ENCODE peak calls at places on chromosomes 3 and 15, in ten cellular contexts. M is CD4-positive, alpha-beta T cell; A is bronchial epithelial cell; E is lower lobe of right lung; X is cardiac fibroblast; B is AG10803; R is brain microvascular endothelial cell; Y is pancreas; S is esophagus squamous epithelium; P is HFFc6. J is an unnamed sample.

GRCh38 chr3:62101488-62101887 is 271.9 kb downstream of the FEZF2 start:
- DNase-seq in M (no peak), A (no peak), E (no peak), X (no peak), B (peak), R (no peak), Y (no peak), S (no peak), P (no peak), J (peak)

GRCh38 chr3:155202626-155203025 is 90.9 kb downstream of the STRIT1 start:
- DNase-seq in M (no peak), A (no peak), E (no peak), X (peak), B (peak), R (no peak), Y (no peak), S (no peak), P (peak), J (peak)

GRCh38 chr15:83206387-83206970 is 1.1 kb downstream of the HDGFL3 start:
- DNase-seq in M (no peak), A (no peak), E (no peak), X (peak), B (no peak), R (no peak), Y (no peak), S (no peak), P (no peak), J (peak)

GRCh38 chr3:31958721-31959152 is 22.3 kb downstream of the OSBPL10 start:
- DNase-seq in M (no peak), A (no peak), E (no peak), X (no peak), B (no peak), R (no peak), Y (no peak), S (no peak), P (no peak), J (no peak)

GRCh38 chr3:3998140-3998977 is 199.1 kb downstream of the LRRN1 start:
- DNase-seq in M (no peak), A (peak), E (no peak), X (peak), B (no peak), R (peak), Y (peak), S (no peak), P (no peak), J (peak)

GRCh38 chr3:189908646-189909045 is 212.1 kb downstream of the P3H2 start:
- DNase-seq in M (no peak), A (peak), E (no peak), X (peak), B (peak), R (peak), Y (no peak), S (no peak), P (peak), J (peak)

GRCh38 chr3:55292360-55292759 is 194.7 kb downstream of the WNT5A start:
- DNase-seq in M (no peak), A (no peak), E (no peak), X (no peak), B (no peak), R (no peak), Y (no peak), S (no peak), P (no peak), J (no peak)

GRCh38 chr3:117665311-117665710 is 955.7 kb downstream of the TUSC7 start:
- DNase-seq in M (no peak), A (no peak), E (peak), X (no peak), B (no peak), R (no peak), Y (peak), S (no peak), P (no peak), J (no peak)

GRCh38 chr15:29268706-29269484 is 727 bp downstream of the NSMCE3 start:
- DNase-seq in M (peak), A (peak), E (peak), X (peak), B (peak), R (peak), Y (peak), S (no peak), P (no peak), J (peak)

GRCh38 chr3:123984957-123985356 is 7.0 kb downstream of the ROPN1 start:
- DNase-seq in M (no peak), A (no peak), E (no peak), X (no peak), B (no peak), R (no peak), Y (no peak), S (no peak), P (no peak), J (no peak)

GRCh38 chr3:168134931-168135330 is 39.2 kb upstream of the GOLIM4 start:
- DNase-seq in M (no peak), A (peak), E (no peak), X (peak), B (no peak), R (no peak), Y (no peak), S (no peak), P (no peak), J (no peak)

GRCh38 chr15:68631621-68632051 is 52.8 kb downstream of the CORO2B start:
- DNase-seq in M (no peak), A (no peak), E (no peak), X (no peak), B (no peak), R (no peak), Y (no peak), S (no peak), P (no peak), J (no peak)

GRCh38 chr3:164179110-164179774 is 899.1 kb downstream of the SI start:
- DNase-seq in M (no peak), A (no peak), E (no peak), X (no peak), B (no peak), R (no peak), Y (no peak), S (no peak), P (no peak), J (no peak)

GRCh38 chr3:174060431-174060830 is 662.9 kb downstream of the NLGN1 start:
- DNase-seq in M (no peak), A (no peak), E (no peak), X (no peak), B (no peak), R (no peak), Y (no peak), S (no peak), P (no peak), J (no peak)

GRCh38 chr3:160948273-160948672 is 156.9 kb downstream of the B3GALNT1 start:
- DNase-seq in M (no peak), A (no peak), E (no peak), X (no peak), B (no peak), R (no peak), Y (peak), S (no peak), P (no peak), J (no peak)

GRCh38 chr3:105564546-105565288 is 198.0 kb downstream of the ALCAM start:
- DNase-seq in M (no peak), A (no peak), E (no peak), X (no peak), B (no peak), R (no peak), Y (no peak), S (no peak), P (no peak), J (no peak)

GRCh38 chr3:182726258-182727142 is 66.8 kb upstream of the ATP11B start:
- DNase-seq in M (no peak), A (no peak), E (no peak), X (no peak), B (no peak), R (no peak), Y (no peak), S (no peak), P (no peak), J (no peak)

GRCh38 chr15:98018761-98019351 is 58.4 kb downstream of the ARRDC4 start:
- DNase-seq in M (no peak), A (no peak), E (no peak), X (no peak), B (no peak), R (no peak), Y (no peak), S (no peak), P (no peak), J (no peak)

GRCh38 chr3:127070776-127071175 is 87.9 kb downstream of the PLXNA1 start:
- DNase-seq in M (no peak), A (no peak), E (peak), X (no peak), B (no peak), R (no peak), Y (no peak), S (no peak), P (no peak), J (no peak)

GRCh38 chr15:87228460-87228859 is 1028.1 kb downstream of the NTRK3 start:
- DNase-seq in M (no peak), A (no peak), E (no peak), X (no peak), B (no peak), R (no peak), Y (no peak), S (no peak), P (peak), J (no peak)

GRCh38 chr3:12155833-12156232 is 2.9 kb downstream of the TIMP4 start:
- DNase-seq in M (no peak), A (peak), E (no peak), X (peak), B (peak), R (peak), Y (no peak), S (no peak), P (peak), J (peak)

GRCh38 chr3:114794894-114795630 is 352.0 kb downstream of the ZBTB20 start:
- DNase-seq in M (no peak), A (no peak), E (no peak), X (no peak), B (no peak), R (no peak), Y (no peak), S (no peak), P (no peak), J (no peak)

GRCh38 chr3:35718921-35719320 is 79.6 kb downstream of the ARPP21 start:
- DNase-seq in M (no peak), A (no peak), E (no peak), X (no peak), B (no peak), R (no peak), Y (no peak), S (no peak), P (no peak), J (no peak)

GRCh38 chr15:45347033-45347432 is 31.3 kb downstream of the GATM start:
- DNase-seq in M (no peak), A (peak), E (no peak), X (no peak), B (no peak), R (no peak), Y (no peak), S (no peak), P (no peak), J (no peak)

GRCh38 chr3:183370391-183370790 is 58.0 kb downstream of the MCF2L2 start:
- DNase-seq in M (no peak), A (no peak), E (no peak), X (peak), B (peak), R (no peak), Y (no peak), S (no peak), P (no peak), J (peak)

GRCh38 chr3:142648950-142649349 is 52.8 kb downstream of the PLS1 start:
- DNase-seq in M (no peak), A (no peak), E (no peak), X (no peak), B (no peak), R (no peak), Y (no peak), S (no peak), P (no peak), J (no peak)

GRCh38 chr3:47485812-47486211 is 10.1 kb upstream of the SCAP start:
- DNase-seq in M (no peak), A (no peak), E (no peak), X (no peak), B (no peak), R (no peak), Y (no peak), S (no peak), P (no peak), J (no peak)

GRCh38 chr15:93246266-93247242 is 157.5 kb upstream of the RGMA start:
- DNase-seq in M (no peak), A (no peak), E (no peak), X (no peak), B (no peak), R (no peak), Y (no peak), S (no peak), P (no peak), J (no peak)

GRCh38 chr3:99761415-99761981 is 56.2 kb upstream of the CMSS1 start:
- DNase-seq in M (no peak), A (no peak), E (no peak), X (no peak), B (no peak), R (no peak), Y (no peak), S (no peak), P (no peak), J (peak)

GRCh38 chr3:138569090-138569489 is 25.0 kb downstream of the CEP70 start:
- DNase-seq in M (no peak), A (no peak), E (no peak), X (peak), B (no peak), R (peak), Y (no peak), S (no peak), P (no peak), J (no peak)

GRCh38 chr15:60375255-60375809 is 22.5 kb downstream of the ANXA2 start:
- DNase-seq in M (no peak), A (no peak), E (no peak), X (no peak), B (no peak), R (no peak), Y (no peak), S (no peak), P (no peak), J (no peak)

GRCh38 chr3:194312743-194313281 is 38.3 kb downstream of the CPN2 start:
- DNase-seq in M (no peak), A (peak), E (no peak), X (peak), B (peak), R (no peak), Y (no peak), S (no peak), P (no peak), J (peak)

GRCh38 chr15:78167227-78167888 is 18.2 kb downstream of the IDH3A start:
- DNase-seq in M (no peak), A (no peak), E (no peak), X (no peak), B (no peak), R (no peak), Y (no peak), S (no peak), P (no peak), J (no peak)

GRCh38 chr15:99057697-99058420 is 47.0 kb upstream of the SYNM start:
- DNase-seq in M (no peak), A (peak), E (no peak), X (no peak), B (no peak), R (no peak), Y (no peak), S (no peak), P (no peak), J (no peak)

GRCh38 chr3:126194713-126195305 is 14.4 kb upstream of the ALDH1L1 start:
- DNase-seq in M (no peak), A (no peak), E (no peak), X (peak), B (no peak), R (no peak), Y (no peak), S (no peak), P (no peak), J (no peak)

GRCh38 chr15:39400002-39400401 is 180.9 kb upstream of the THBS1 start:
- DNase-seq in M (no peak), A (no peak), E (no peak), X (no peak), B (no peak), R (no peak), Y (no peak), S (no peak), P (no peak), J (no peak)

GRCh38 chr3:13932578-13933295 is 52.9 kb upstream of the WNT7A start:
- DNase-seq in M (no peak), A (no peak), E (no peak), X (no peak), B (no peak), R (no peak), Y (no peak), S (no peak), P (no peak), J (no peak)

GRCh38 chr3:125150525-125151436 is 61.8 kb downstream of the SLC12A8 start:
- DNase-seq in M (peak), A (peak), E (peak), X (peak), B (no peak), R (peak), Y (no peak), S (no peak), P (peak), J (peak)

DNA sequence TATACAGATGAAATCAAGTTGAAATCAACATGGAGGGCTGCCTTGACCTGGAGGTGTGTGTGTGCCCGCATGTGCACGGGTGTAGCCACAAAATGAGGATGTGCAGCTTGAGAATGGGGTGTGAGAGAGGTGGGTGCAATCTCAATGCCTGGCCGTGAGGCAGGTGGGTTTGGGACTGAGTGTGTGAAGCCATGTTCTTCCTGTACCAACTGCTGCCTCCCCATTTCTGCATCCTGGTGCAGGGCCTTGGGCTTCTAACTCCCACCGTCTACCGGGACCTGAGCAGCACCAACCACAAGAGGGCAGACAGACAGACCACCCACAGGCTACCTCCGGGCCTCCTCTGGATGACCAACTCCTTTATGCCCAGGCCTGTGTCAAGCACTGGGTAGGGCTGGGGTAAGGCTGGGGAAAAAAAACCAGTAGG is 161.9 kb upstream of the TLE3 start:
- DNase-seq in M (no peak), A (no peak), E (no peak), X (no peak), B (no peak), R (no peak), Y (no peak), S (no peak), P (no peak), J (no peak)
- TF ChIP-seq CTCF in M (no peak), A (no peak), E (no peak), X (no peak), B (peak), R (peak), Y (no peak), S (no peak), P (peak), J (no peak)

GRCh38 chr3:9782777-9783176 is 9.5 kb downstream of the TADA3 start:
- DNase-seq in M (no peak), A (peak), E (no peak), X (no peak), B (no peak), R (no peak), Y (no peak), S (no peak), P (no peak), J (no peak)
- TF ChIP-seq CTCF in M (no peak), A (no peak), E (no peak), X (no peak), B (no peak), R (no peak), Y (no peak), S (no peak), P (no peak), J (no peak)

GRCh38 chr15:52527898-52528464 is 699 bp downstream of the MYO5A start:
- DNase-seq in M (peak), A (no peak), E (no peak), X (peak), B (peak), R (peak), Y (peak), S (no peak), P (peak), J (peak)

GRCh38 chr15:52529940-52530339 is 1.3 kb upstream of the MYO5A start:
- DNase-seq in M (no peak), A (no peak), E (no peak), X (no peak), B (no peak), R (no peak), Y (no peak), S (no peak), P (no peak), J (no peak)

GRCh38 chr15:52529289-52529929 is 729 bp upstream of the MYO5A start:
- DNase-seq in M (peak), A (no peak), E (no peak), X (no peak), B (no peak), R (peak), Y (no peak), S (no peak), P (no peak), J (no peak)

GRCh38 chr15:52527196-52527897 is 1.3 kb downstream of the MYO5A start:
- DNase-seq in M (no peak), A (no peak), E (no peak), X (no peak), B (no peak), R (no peak), Y (no peak), S (no peak), P (no peak), J (no peak)

GRCh38 chr15:52528465-52529288 is at the start of gene MYO5A:
- DNase-seq in M (peak), A (peak), E (peak), X (peak), B (peak), R (peak), Y (peak), S (peak), P (peak), J (peak)
- TF ChIP-seq CTCF in M (peak), A (peak), E (peak), X (no peak), B (no peak), R (no peak), Y (no peak), S (no peak), P (peak), J (no peak)

GRCh38 chr15:90902996-90903732 is at the start of gene MAN2A2:
- DNase-seq in M (peak), A (peak), E (peak), X (peak), B (peak), R (no peak), Y (peak), S (no peak), P (peak), J (peak)
- TF ChIP-seq CTCF in M (no peak), A (no peak), E (no peak), X (no peak), B (no peak), R (no peak), Y (no peak), S (no peak), P (no peak), J (no peak)

GRCh38 chr15:42984534-42985034 is 64.0 kb upstream of the TTBK2 start:
- DNase-seq in M (no peak), A (no peak), E (no peak), X (no peak), B (no peak), R (no peak), Y (no peak), S (no peak), P (no peak), J (no peak)
- TF ChIP-seq CTCF in M (no peak), A (no peak), E (no peak), X (peak), B (no peak), R (no peak), Y (no peak), S (peak), P (peak), J (no peak)

GRCh38 chr3:145776782-145777408 is 384.1 kb downstream of the PLOD2 start:
- DNase-seq in M (no peak), A (peak), E (no peak), X (peak), B (peak), R (peak), Y (peak), S (no peak), P (peak), J (peak)
- TF ChIP-seq CTCF in M (no peak), A (peak), E (peak), X (peak), B (peak), R (peak), Y (peak), S (peak), P (peak), J (peak)

DNA sequence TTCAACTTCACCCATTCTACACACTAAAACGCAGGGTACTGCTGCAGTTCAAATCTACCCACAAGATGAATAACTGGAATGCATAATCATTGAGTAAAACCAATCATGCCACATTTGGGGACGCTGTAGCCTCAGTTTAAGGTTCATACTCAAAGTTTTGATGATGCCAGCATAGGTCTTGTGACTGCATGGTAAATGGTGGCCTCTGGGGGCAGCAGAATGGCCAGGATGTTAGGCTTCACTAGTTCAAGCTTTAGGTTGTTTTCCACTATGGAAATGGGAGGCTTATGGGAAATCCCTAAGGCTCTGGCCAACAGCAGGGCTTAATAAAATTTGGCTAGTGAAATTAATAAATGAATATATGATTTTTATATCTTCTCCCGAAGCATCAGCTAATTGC is 104.3 kb upstream of the TSC22D2 start:
- DNase-seq in M (no peak), A (peak), E (no peak), X (peak), B (no peak), R (no peak), Y (no peak), S (no peak), P (no peak), J (no peak)
- TF ChIP-seq CTCF in M (peak), A (peak), E (peak), X (peak), B (peak), R (peak), Y (peak), S (no peak), P (peak), J (peak)

DNA sequence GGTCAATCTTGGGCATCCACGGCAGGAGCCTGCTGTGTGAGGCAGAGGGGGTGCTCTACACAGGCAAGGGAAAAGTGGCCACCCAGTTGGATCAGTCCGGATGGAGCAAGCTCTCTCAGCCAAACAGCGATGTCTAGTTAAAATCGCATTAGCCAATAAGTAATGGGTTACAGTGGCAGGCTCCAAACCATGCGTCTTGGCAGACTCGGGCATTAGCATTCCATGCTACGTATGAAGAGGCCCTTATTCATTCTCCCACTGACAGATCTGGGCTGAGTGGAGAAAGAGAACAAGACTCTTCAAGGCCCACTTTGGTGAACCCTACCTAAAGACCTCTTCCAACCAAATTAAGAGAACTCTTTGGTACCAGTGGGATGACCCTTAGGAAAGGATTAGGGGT is 49.3 kb downstream of the CCNB2 start:
- DNase-seq in M (no peak), A (no peak), E (no peak), X (no peak), B (peak), R (no peak), Y (no peak), S (no peak), P (no peak), J (no peak)
- TF ChIP-seq CTCF in M (no peak), A (no peak), E (no peak), X (no peak), B (no peak), R (no peak), Y (no peak), S (no peak), P (no peak), J (no peak)